ENCODE peak calls at places on chromosomes 3 and 15, in six cellular contexts. U is spleen, K is body of pancreas, E is endothelial cell of umbilical vein, O is IMR-90, M is esophagus squamous epithelium. B is an unnamed sample.

GRCh38 chr15:66838202-66838601 is 136.2 kb downstream of the SMAD6 start:
- DNase-seq in O (no peak), M (no peak), K (no peak), E (no peak), U (peak; percentile 67), B (no peak)

GRCh38 chr15:72781621-72782020 is 1.9 kb downstream of the ADPGK start:
- DNase-seq in U (no peak), O (no peak), E (no peak), M (no peak), K (no peak), B (no peak)

GRCh38 chr3:49021813-49022720 is at the start of gene NDUFAF3:
- DNase-seq in K (peak; percentile 95), O (peak; percentile 92), M (peak; percentile 77), U (peak; percentile 99), E (peak; percentile 93), B (peak; percentile 88)

GRCh38 chr3:140092883-140093536 is 158.0 kb downstream of the CLSTN2 start:
- DNase-seq in E (no peak), O (no peak), U (no peak), M (no peak), K (no peak), B (peak; percentile 31)

GRCh38 chr15:73387507-73388255 is 18.9 kb upstream of the HCN4 start:
- DNase-seq in U (peak; percentile 34), K (no peak), E (no peak), M (no peak), O (peak; percentile 61), B (no peak)

GRCh38 chr3:121545049-121545563 is 682 bp downstream of the POLQ start:
- DNase-seq in O (no peak), M (no peak), E (no peak), K (no peak), U (no peak), B (no peak)

GRCh38 chr15:48802867-48803266 is 8.0 kb downstream of the CEP152 start:
- DNase-seq in E (no peak), K (no peak), U (no peak), M (no peak), O (peak; percentile 97), B (no peak)

GRCh38 chr15:73237910-73238309 is 130.8 kb downstream of the HCN4 start:
- DNase-seq in M (no peak), K (no peak), E (no peak), U (no peak), O (no peak), B (no peak)

GRCh38 chr3:2645001-2645400 is 465.2 kb downstream of the IL5RA start:
- DNase-seq in K (no peak), O (no peak), E (no peak), M (no peak), U (no peak), B (no peak)

GRCh38 chr3:51982838-51983577 is at the start of gene ACY1:
- DNase-seq in O (peak; percentile 81), U (peak; percentile 96), M (no peak), K (peak; percentile 85), E (peak; percentile 87), B (peak; percentile 70)

GRCh38 chr3:179452166-179452544 is 885 bp upstream of the GNB4 start:
- DNase-seq in M (no peak), U (no peak), O (peak; percentile 83), K (no peak), E (peak; percentile 83), B (no peak)

GRCh38 chr15:82128401-82129143 is 82.8 kb upstream of the MEX3B start:
- DNase-seq in O (peak; percentile 56), E (no peak), M (no peak), U (no peak), K (no peak), B (peak; percentile 60)

GRCh38 chr15:100914876-100915275 is 4.3 kb upstream of the LRRK1 start:
- DNase-seq in M (no peak), K (no peak), O (peak; percentile 24), E (no peak), U (no peak), B (no peak)

GRCh38 chr3:10771486-10772225 is 44.4 kb upstream of the SLC6A11 start:
- DNase-seq in O (no peak), U (no peak), K (no peak), M (no peak), E (no peak), B (no peak)

GRCh38 chr3:120566243-120566980 is 29.7 kb upstream of the NDUFB4 start:
- DNase-seq in M (no peak), K (no peak), E (no peak), U (no peak), O (no peak), B (no peak)

DNA sequence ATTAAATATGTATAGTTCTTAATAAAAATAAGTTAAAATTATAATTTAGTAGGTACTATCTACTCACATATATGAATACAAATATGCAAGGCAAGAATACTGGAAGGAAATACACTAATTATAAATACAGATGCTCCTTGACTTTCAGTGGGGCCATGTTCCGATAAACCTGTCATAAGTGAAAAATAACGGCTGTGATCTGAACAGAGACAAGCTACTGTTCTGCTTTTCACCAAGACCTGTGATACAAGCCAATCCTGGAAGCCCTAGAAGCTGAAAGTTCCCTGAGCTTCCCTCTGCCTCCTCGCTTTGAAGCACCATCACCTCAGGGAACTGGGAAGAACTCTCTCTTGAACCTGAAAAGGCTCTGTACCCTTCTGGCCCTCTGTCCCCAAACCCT is 55.4 kb downstream of the SLC12A8 start:
- DNase-seq in M (no peak), E (no peak), O (no peak), U (no peak), K (no peak), B (no peak)
- TF ChIP-seq CTCF in M (no peak), E (no peak), O (no peak), U (no peak), K (no peak), B (no peak)

GRCh38 chr15:67914537-67915373 is 74.9 kb upstream of the RNU6-1 start:
- DNase-seq in K (peak; percentile 56), U (no peak), M (no peak), O (peak; percentile 28), E (no peak), B (no peak)

GRCh38 chr15:67915374-67916050 is 75.7 kb upstream of the RNU6-1 start:
- DNase-seq in O (no peak), E (peak; percentile 52), M (no peak), U (no peak), K (peak; percentile 79), B (no peak)

GRCh38 chr15:67908756-67909155 is 68.9 kb upstream of the RNU6-1 start:
- DNase-seq in M (no peak), E (no peak), O (no peak), U (no peak), K (no peak), B (no peak)

GRCh38 chr15:67914028-67914427 is 74.2 kb upstream of the RNU6-1 start:
- DNase-seq in U (no peak), M (no peak), K (no peak), O (no peak), E (no peak), B (no peak)

DNA sequence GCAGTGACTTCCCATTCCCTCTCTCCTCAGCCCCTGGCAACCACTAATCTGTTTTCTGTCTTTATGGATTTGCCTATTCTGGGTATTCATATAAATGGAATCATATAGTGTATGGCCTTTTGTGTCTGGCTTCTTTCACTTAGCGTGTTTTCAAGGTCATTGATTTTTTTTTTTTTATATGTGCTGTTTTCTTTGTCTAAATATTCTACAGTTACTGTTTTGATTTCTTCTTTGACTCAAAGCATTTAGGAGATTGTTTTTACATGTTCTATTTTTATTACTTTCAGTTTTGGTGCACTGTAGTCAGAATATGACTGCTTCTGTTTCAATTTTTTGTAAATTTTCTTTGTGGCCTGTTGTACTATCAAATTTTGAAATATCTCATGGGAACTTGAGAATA is 71.9 kb upstream of the RNU6-1 start:
- DNase-seq in M (no peak), E (no peak), O (no peak), K (no peak), U (no peak), B (no peak)
- H3K4me3 ChIP-seq in M (no peak overlapping the region), E (no peak overlapping the region), O (no peak overlapping the region), K (no peak overlapping the region), U (no peak overlapping the region), B (no peak overlapping the region)

GRCh38 chr15:34665498-34666116 is 82.2 kb upstream of the GOLGA8B start:
- DNase-seq in U (no peak), O (no peak), M (no peak), K (no peak), E (no peak), B (no peak)
- H3K27me3 ChIP-seq in U (no peaks in the 10 kb centered on the region), O (peaks cover 26% of the 10 kb centered on the region), M (peaks cover 8% of the 10 kb centered on the region), K (peaks cover 4% of the 10 kb centered on the region), E (no peaks in the 10 kb centered on the region), B (peaks cover 4% of the 10 kb centered on the region)

GRCh38 chr3:14915636-14916222 is 31.7 kb upstream of the NR2C2 start:
- DNase-seq in U (no peak), M (no peak), K (no peak), E (no peak), O (no peak), B (no peak)
- TF ChIP-seq CTCF in U (no peak), M (no peak), K (no peak), E (no peak), O (no peak), B (peak; percentile 32)

GRCh38 chr3:141384575-141384974 is 16.3 kb downstream of the ZBTB38 start:
- DNase-seq in M (no peak), K (no peak), E (no peak), O (no peak), U (no peak), B (no peak)

GRCh38 chr3:141385386-141386079 is 17.2 kb downstream of the ZBTB38 start:
- DNase-seq in E (no peak), M (no peak), K (no peak), O (peak; percentile 47), U (no peak), B (no peak)

GRCh38 chr3:141386080-141386594 is 17.8 kb downstream of the ZBTB38 start:
- DNase-seq in O (no peak), K (no peak), U (no peak), E (no peak), M (no peak), B (no peak)

GRCh38 chr3:141387446-141388030 is 19.2 kb downstream of the ZBTB38 start:
- DNase-seq in U (no peak), M (no peak), K (no peak), E (no peak), O (no peak), B (no peak)

DNA sequence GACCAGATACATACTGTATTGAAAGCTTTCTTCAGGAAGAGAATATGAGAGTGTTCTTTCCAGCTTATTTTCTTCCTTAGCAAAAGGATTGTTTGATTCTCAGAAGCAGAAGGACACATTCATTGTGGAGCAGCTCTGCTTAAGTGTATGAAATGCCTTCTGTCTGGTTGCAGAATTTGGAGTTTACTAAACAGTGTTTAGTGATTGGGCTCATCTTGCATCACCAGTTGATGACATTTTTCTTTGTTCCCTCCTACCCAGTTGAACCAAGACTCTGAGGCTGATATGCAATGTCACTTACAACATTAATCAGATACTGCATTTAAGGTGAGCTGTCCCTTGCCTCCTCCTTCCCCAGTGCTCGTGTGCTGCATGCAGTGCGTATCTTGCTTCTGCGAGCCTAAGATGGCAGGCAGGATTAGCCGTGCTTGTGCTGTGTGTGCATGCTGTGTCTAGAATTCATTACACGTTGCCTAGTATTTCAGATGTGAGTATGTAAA is 18.4 kb downstream of the ZBTB38 start:
- DNase-seq in E (no peak), K (no peak), U (no peak), M (no peak), O (peak; percentile 83), B (peak; percentile 51)
- H3K4me3 ChIP-seq in E (no peak overlapping the region), K (no peak overlapping the region), U (no peak overlapping the region), M (peak overlapping the region; percentile 26), O (peak overlapping the region; percentile 44), B (peak overlapping the region; percentile 65)

B was measured in BE2C.